ENCODE peak calls at places on chromosomes 13 and 19, in six cellular contexts. One of them, this sample, is unnamed.

GRCh38 chr19:10998045-10998533 is 37.3 kb downstream of the SMARCA4 start:
- DNase-seq in CD8-positive, alpha-beta T cell: no peak
- DNase-seq in transverse colon: peak; percentile 48
- DNase-seq in nephron progenitor cell: no peak
- DNase-seq in progenitor cell of endocrine pancreas: no peak
- DNase-seq in heart right ventricle: no peak
- DNase-seq in this sample: peak; percentile 28

GRCh38 chr19:18469245-18470107 is 31.5 kb upstream of the ISYNA1 start:
- DNase-seq in CD8-positive, alpha-beta T cell: peak; percentile 62
- DNase-seq in transverse colon: peak; percentile 71
- DNase-seq in nephron progenitor cell: peak; percentile 79
- DNase-seq in progenitor cell of endocrine pancreas: peak; percentile 59
- DNase-seq in heart right ventricle: peak; percentile 64
- DNase-seq in this sample: peak; percentile 71

GRCh38 chr13:27203854-27204253 is 32.2 kb upstream of the USP12 start:
- DNase-seq in CD8-positive, alpha-beta T cell: no peak
- DNase-seq in transverse colon: no peak
- DNase-seq in nephron progenitor cell: no peak
- DNase-seq in progenitor cell of endocrine pancreas: no peak
- DNase-seq in heart right ventricle: no peak
- DNase-seq in this sample: peak; percentile 20

GRCh38 chr13:49908637-49909036 is 27.5 kb downstream of the SPRYD7 start:
- DNase-seq in CD8-positive, alpha-beta T cell: no peak
- DNase-seq in transverse colon: no peak
- DNase-seq in nephron progenitor cell: no peak
- DNase-seq in progenitor cell of endocrine pancreas: no peak
- DNase-seq in heart right ventricle: no peak
- DNase-seq in this sample: no peak

GRCh38 chr19:49912965-49913685 is 15.9 kb upstream of the ATF5 start:
- DNase-seq in CD8-positive, alpha-beta T cell: no peak
- DNase-seq in transverse colon: no peak
- DNase-seq in nephron progenitor cell: no peak
- DNase-seq in progenitor cell of endocrine pancreas: no peak
- DNase-seq in heart right ventricle: no peak
- DNase-seq in this sample: no peak

GRCh38 chr13:112057736-112058518 is 9.0 kb upstream of the SOX1 start:
- DNase-seq in CD8-positive, alpha-beta T cell: no peak
- DNase-seq in transverse colon: no peak
- DNase-seq in nephron progenitor cell: no peak
- DNase-seq in progenitor cell of endocrine pancreas: peak; percentile 57
- DNase-seq in heart right ventricle: no peak
- DNase-seq in this sample: no peak

GRCh38 chr19:28502879-28503734 is 709.8 kb downstream of the UQCRFS1 start:
- DNase-seq in CD8-positive, alpha-beta T cell: no peak
- DNase-seq in transverse colon: no peak
- DNase-seq in nephron progenitor cell: no peak
- DNase-seq in progenitor cell of endocrine pancreas: no peak
- DNase-seq in heart right ventricle: no peak
- DNase-seq in this sample: no peak

GRCh38 chr13:105442941-105443340 is 1092.5 kb downstream of the EFNB2 start:
- DNase-seq in CD8-positive, alpha-beta T cell: no peak
- DNase-seq in transverse colon: no peak
- DNase-seq in nephron progenitor cell: no peak
- DNase-seq in progenitor cell of endocrine pancreas: no peak
- DNase-seq in heart right ventricle: peak; percentile 29
- DNase-seq in this sample: no peak

GRCh38 chr13:79645569-79645968 is 164.6 kb downstream of the NDFIP2 start:
- DNase-seq in CD8-positive, alpha-beta T cell: no peak
- DNase-seq in transverse colon: no peak
- DNase-seq in nephron progenitor cell: no peak
- DNase-seq in progenitor cell of endocrine pancreas: no peak
- DNase-seq in heart right ventricle: no peak
- DNase-seq in this sample: no peak

GRCh38 chr19:17944301-17944700 is 11.5 kb downstream of the CCDC124 start:
- DNase-seq in CD8-positive, alpha-beta T cell: no peak
- DNase-seq in transverse colon: no peak
- DNase-seq in nephron progenitor cell: no peak
- DNase-seq in progenitor cell of endocrine pancreas: no peak
- DNase-seq in heart right ventricle: no peak
- DNase-seq in this sample: no peak

GRCh38 chr13:110421696-110422395 is 114.8 kb downstream of the COL4A2 start:
- DNase-seq in CD8-positive, alpha-beta T cell: no peak
- DNase-seq in transverse colon: no peak
- DNase-seq in nephron progenitor cell: no peak
- DNase-seq in progenitor cell of endocrine pancreas: no peak
- DNase-seq in heart right ventricle: no peak
- DNase-seq in this sample: no peak

GRCh38 chr13:106535552-106536243 is at the start of gene EFNB2:
- DNase-seq in CD8-positive, alpha-beta T cell: peak; percentile 79
- DNase-seq in transverse colon: peak; percentile 93
- DNase-seq in nephron progenitor cell: peak; percentile 91
- DNase-seq in progenitor cell of endocrine pancreas: peak; percentile 88
- DNase-seq in heart right ventricle: peak; percentile 88
- DNase-seq in this sample: peak; percentile 89

GRCh38 chr19:55777528-55777927 is 8.6 kb downstream of the RFPL4AL1 start:
- DNase-seq in CD8-positive, alpha-beta T cell: no peak
- DNase-seq in transverse colon: peak; percentile 14
- DNase-seq in nephron progenitor cell: no peak
- DNase-seq in progenitor cell of endocrine pancreas: no peak
- DNase-seq in heart right ventricle: no peak
- DNase-seq in this sample: peak; percentile 23

GRCh38 chr13:64534302-64534701 is 2695.8 kb downstream of the PCDH9 start:
- DNase-seq in CD8-positive, alpha-beta T cell: no peak
- DNase-seq in transverse colon: no peak
- DNase-seq in nephron progenitor cell: no peak
- DNase-seq in progenitor cell of endocrine pancreas: no peak
- DNase-seq in heart right ventricle: no peak
- DNase-seq in this sample: no peak

GRCh38 chr19:29596885-29597525 is 9.1 kb upstream of the POP4 start:
- DNase-seq in CD8-positive, alpha-beta T cell: no peak
- DNase-seq in transverse colon: no peak
- DNase-seq in nephron progenitor cell: peak; percentile 51
- DNase-seq in progenitor cell of endocrine pancreas: no peak
- DNase-seq in heart right ventricle: no peak
- DNase-seq in this sample: no peak

GRCh38 chr19:8192227-8192820 is 16.8 kb upstream of the CERS4 start:
- DNase-seq in CD8-positive, alpha-beta T cell: no peak
- DNase-seq in transverse colon: no peak
- DNase-seq in nephron progenitor cell: no peak
- DNase-seq in progenitor cell of endocrine pancreas: no peak
- DNase-seq in heart right ventricle: no peak
- DNase-seq in this sample: no peak

GRCh38 chr13:20378721-20379120 is 146.6 kb upstream of the GJB6 start:
- DNase-seq in CD8-positive, alpha-beta T cell: no peak
- DNase-seq in transverse colon: no peak
- DNase-seq in nephron progenitor cell: no peak
- DNase-seq in progenitor cell of endocrine pancreas: no peak
- DNase-seq in heart right ventricle: no peak
- DNase-seq in this sample: no peak

GRCh38 chr13:113182046-113182445 is 23.6 kb downstream of the PROZ start:
- DNase-seq in CD8-positive, alpha-beta T cell: no peak
- DNase-seq in transverse colon: no peak
- DNase-seq in nephron progenitor cell: no peak
- DNase-seq in progenitor cell of endocrine pancreas: no peak
- DNase-seq in heart right ventricle: no peak
- DNase-seq in this sample: no peak

GRCh38 chr19:47005164-47005641 is 14.4 kb upstream of the NPAS1 start:
- DNase-seq in CD8-positive, alpha-beta T cell: no peak
- DNase-seq in transverse colon: no peak
- DNase-seq in nephron progenitor cell: no peak
- DNase-seq in progenitor cell of endocrine pancreas: no peak
- DNase-seq in heart right ventricle: no peak
- DNase-seq in this sample: no peak

DNA sequence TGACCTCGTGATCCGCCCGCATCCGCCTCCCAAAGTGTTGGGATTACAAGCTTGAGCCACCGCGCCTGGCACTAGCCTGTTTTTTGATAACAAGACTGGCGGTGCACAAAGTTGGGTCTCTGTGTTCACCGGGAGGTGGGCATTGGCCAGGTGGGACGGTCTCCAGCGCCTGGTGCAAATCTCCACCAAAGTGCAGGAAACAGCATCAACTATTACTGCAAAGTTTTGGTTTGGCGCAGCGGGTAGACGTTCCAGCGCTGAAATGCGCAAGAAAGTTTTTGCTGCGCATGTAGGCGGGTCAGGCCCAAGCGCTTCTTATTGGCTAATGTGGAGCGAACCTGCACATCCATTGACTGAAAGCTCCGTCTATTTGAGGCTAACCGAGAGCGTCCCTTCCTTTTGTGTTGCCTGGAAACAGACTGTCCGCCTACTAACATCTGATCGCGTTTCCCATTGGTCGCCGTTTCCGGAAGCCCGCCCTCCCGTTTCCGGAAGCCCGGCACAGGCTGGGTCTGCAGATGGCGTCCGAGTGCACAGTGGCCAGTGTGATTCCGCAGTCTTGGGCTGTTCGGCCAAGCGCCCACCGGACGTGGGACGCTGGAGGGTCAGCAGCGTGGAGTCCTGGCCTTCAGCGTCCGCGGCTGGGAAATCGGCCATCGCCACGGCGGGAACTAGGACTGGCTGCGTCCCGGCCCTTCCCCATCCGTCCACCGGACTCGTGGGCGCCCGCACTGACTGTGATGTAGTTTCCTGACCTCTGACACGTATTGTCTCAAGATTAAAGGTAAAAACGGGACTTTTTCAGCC is 53.3 kb upstream of the ZNF527 start:
- DNase-seq in CD8-positive, alpha-beta T cell: peak; percentile 95
- DNase-seq in transverse colon: peak; percentile 95
- DNase-seq in nephron progenitor cell: peak; percentile 94
- DNase-seq in progenitor cell of endocrine pancreas: peak; percentile 86
- DNase-seq in heart right ventricle: peak; percentile 98
- DNase-seq in this sample: peak; percentile 96
- TF ChIP-seq CTCF in CD8-positive, alpha-beta T cell: no peak
- TF ChIP-seq CTCF in transverse colon: peak; percentile 39
- TF ChIP-seq CTCF in nephron progenitor cell: no peak
- TF ChIP-seq CTCF in progenitor cell of endocrine pancreas: peak; percentile 28
- TF ChIP-seq CTCF in heart right ventricle: peak; percentile 68
- TF ChIP-seq CTCF in this sample: peak; percentile 41

GRCh38 chr13:38044067-38044466 is 174.5 kb upstream of the TRPC4 start:
- DNase-seq in CD8-positive, alpha-beta T cell: no peak
- DNase-seq in transverse colon: no peak
- DNase-seq in nephron progenitor cell: no peak
- DNase-seq in progenitor cell of endocrine pancreas: no peak
- DNase-seq in heart right ventricle: no peak
- DNase-seq in this sample: no peak

GRCh38 chr13:38045278-38046048 is 175.9 kb upstream of the TRPC4 start:
- DNase-seq in CD8-positive, alpha-beta T cell: no peak
- DNase-seq in transverse colon: no peak
- DNase-seq in nephron progenitor cell: no peak
- DNase-seq in progenitor cell of endocrine pancreas: no peak
- DNase-seq in heart right ventricle: no peak
- DNase-seq in this sample: no peak

GRCh38 chr13:38042771-38043170 is 173.2 kb upstream of the TRPC4 start:
- DNase-seq in CD8-positive, alpha-beta T cell: no peak
- DNase-seq in transverse colon: no peak
- DNase-seq in nephron progenitor cell: no peak
- DNase-seq in progenitor cell of endocrine pancreas: no peak
- DNase-seq in heart right ventricle: no peak
- DNase-seq in this sample: no peak

DNA sequence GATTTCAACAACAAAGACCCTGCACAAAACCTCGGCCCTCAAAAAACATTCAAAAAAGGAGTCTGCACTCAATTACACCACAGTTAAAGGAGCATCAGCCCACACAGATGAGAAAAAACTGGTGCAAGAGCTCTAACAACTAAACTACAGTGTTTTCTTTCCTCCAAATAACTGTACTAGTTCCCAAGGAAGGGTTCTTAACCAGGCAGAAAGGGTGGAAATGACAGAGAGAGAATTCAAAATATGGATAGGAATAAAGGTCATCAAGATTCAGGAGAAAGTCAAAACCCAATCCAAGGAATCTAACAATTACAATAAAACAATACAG is 176.4 kb upstream of the TRPC4 start:
- DNase-seq in CD8-positive, alpha-beta T cell: no peak
- DNase-seq in transverse colon: no peak
- DNase-seq in nephron progenitor cell: no peak
- DNase-seq in progenitor cell of endocrine pancreas: no peak
- DNase-seq in heart right ventricle: no peak
- DNase-seq in this sample: no peak
- TF ChIP-seq CTCF in CD8-positive, alpha-beta T cell: no peak
- TF ChIP-seq CTCF in transverse colon: no peak
- TF ChIP-seq CTCF in nephron progenitor cell: no peak
- TF ChIP-seq CTCF in progenitor cell of endocrine pancreas: no peak
- TF ChIP-seq CTCF in heart right ventricle: no peak
- TF ChIP-seq CTCF in this sample: no peak

GRCh38 chr19:33407716-33408115 is 34.2 kb downstream of the CEBPG start:
- DNase-seq in CD8-positive, alpha-beta T cell: no peak
- DNase-seq in transverse colon: no peak
- DNase-seq in nephron progenitor cell: no peak
- DNase-seq in progenitor cell of endocrine pancreas: no peak
- DNase-seq in heart right ventricle: no peak
- DNase-seq in this sample: no peak

GRCh38 chr19:33409906-33410685 is 36.6 kb downstream of the CEBPG start:
- DNase-seq in CD8-positive, alpha-beta T cell: no peak
- DNase-seq in transverse colon: no peak
- DNase-seq in nephron progenitor cell: no peak
- DNase-seq in progenitor cell of endocrine pancreas: no peak
- DNase-seq in heart right ventricle: no peak
- DNase-seq in this sample: no peak

GRCh38 chr19:33408538-33408937 is 35.0 kb downstream of the CEBPG start:
- DNase-seq in CD8-positive, alpha-beta T cell: no peak
- DNase-seq in transverse colon: no peak
- DNase-seq in nephron progenitor cell: no peak
- DNase-seq in progenitor cell of endocrine pancreas: no peak
- DNase-seq in heart right ventricle: no peak
- DNase-seq in this sample: no peak

GRCh38 chr19:33408116-33408515 is 34.6 kb downstream of the CEBPG start:
- DNase-seq in CD8-positive, alpha-beta T cell: no peak
- DNase-seq in transverse colon: no peak
- DNase-seq in nephron progenitor cell: no peak
- DNase-seq in progenitor cell of endocrine pancreas: no peak
- DNase-seq in heart right ventricle: no peak
- DNase-seq in this sample: no peak

DNA sequence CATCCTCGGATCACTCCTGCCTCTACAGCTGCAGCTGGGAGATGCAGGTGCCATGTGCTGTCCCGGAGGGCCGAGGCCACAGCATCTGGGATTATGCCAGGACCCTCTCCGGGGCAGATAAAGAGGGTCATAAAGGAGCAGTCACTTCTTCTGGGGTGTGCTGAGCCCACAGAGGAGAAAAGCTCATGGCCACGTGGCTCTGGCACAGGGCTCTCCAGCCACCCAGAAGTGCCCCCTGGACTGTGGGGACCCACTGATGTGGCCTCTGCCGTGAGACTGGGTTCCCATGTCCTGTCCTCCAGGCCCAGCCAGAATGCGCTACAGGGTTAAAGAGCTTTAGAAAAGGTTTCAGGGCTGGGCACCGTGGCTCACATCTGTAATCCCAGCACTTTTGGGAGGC is 35.5 kb downstream of the CEBPG start:
- DNase-seq in CD8-positive, alpha-beta T cell: no peak
- DNase-seq in transverse colon: no peak
- DNase-seq in nephron progenitor cell: no peak
- DNase-seq in progenitor cell of endocrine pancreas: no peak
- DNase-seq in heart right ventricle: no peak
- DNase-seq in this sample: no peak
- TF ChIP-seq CTCF in CD8-positive, alpha-beta T cell: no peak
- TF ChIP-seq CTCF in transverse colon: no peak
- TF ChIP-seq CTCF in nephron progenitor cell: no peak
- TF ChIP-seq CTCF in progenitor cell of endocrine pancreas: no peak
- TF ChIP-seq CTCF in heart right ventricle: no peak
- TF ChIP-seq CTCF in this sample: no peak

GRCh38 chr13:76019421-76020044 is 383.4 kb downstream of the LMO7 start:
- DNase-seq in CD8-positive, alpha-beta T cell: no peak
- DNase-seq in transverse colon: no peak
- DNase-seq in nephron progenitor cell: peak; percentile 45
- DNase-seq in progenitor cell of endocrine pancreas: peak; percentile 21
- DNase-seq in heart right ventricle: peak; percentile 4
- DNase-seq in this sample: no peak
- TF ChIP-seq CTCF in CD8-positive, alpha-beta T cell: no peak
- TF ChIP-seq CTCF in transverse colon: no peak
- TF ChIP-seq CTCF in nephron progenitor cell: peak; percentile 44
- TF ChIP-seq CTCF in progenitor cell of endocrine pancreas: peak; percentile 57
- TF ChIP-seq CTCF in heart right ventricle: peak; percentile 34
- TF ChIP-seq CTCF in this sample: no peak